ENCODE peak calls at places on chromosomes 6 and 20, in ten cellular contexts. Z is nephron progenitor cell, Y is IMR-90, I is omental fat pad, G is progenitor cell of endocrine pancreas, F is CD14-positive monocyte, N is GM20000, O is HCT116, Q is fibroblast of villous mesenchyme, M is MCF 10A. E is an unnamed sample.

GRCh38 chr6:104227502-104227901 is 632.2 kb downstream of the HACE1 start:
- DNase-seq in O (no peak), I (no peak), Z (no peak), Y (no peak), G (no peak), N (no peak), F (no peak), M (no peak), Q (no peak), E (no peak)

GRCh38 chr20:21698494-21699215 is 6.8 kb upstream of the PAX1 start:
- DNase-seq in G (no peak), Z (no peak), F (no peak), Y (no peak), O (no peak), M (no peak), Q (no peak), N (no peak), I (no peak), E (no peak)

GRCh38 chr20:37406010-37406998 is 60.4 kb downstream of the SRC start:
- DNase-seq in G (no peak), Q (peak; percentile 22), Z (peak; percentile 66), F (no peak), N (peak; percentile 89), I (no peak), M (peak; percentile 49), Y (peak; percentile 28), O (no peak), E (no peak)

GRCh38 chr6:80618953-80619352 is 512.5 kb downstream of the BCKDHB start:
- DNase-seq in F (no peak), N (no peak), G (no peak), Y (peak; percentile 63), Z (no peak), M (no peak), Q (no peak), I (no peak), O (no peak), E (no peak)

GRCh38 chr6:107246249-107246971 is 131.1 kb upstream of the BEND3 start:
- DNase-seq in O (no peak), Q (no peak), I (no peak), M (no peak), N (no peak), Y (no peak), G (no peak), F (no peak), Z (no peak), E (no peak)

GRCh38 chr6:40753939-40754448 is 166.8 kb upstream of the LRFN2 start:
- DNase-seq in G (no peak), M (no peak), O (no peak), I (no peak), Y (no peak), Z (no peak), Q (no peak), N (no peak), F (no peak), E (no peak)

GRCh38 chr6:147222160-147222838 is 18.1 kb downstream of the STXBP5 start:
- DNase-seq in O (no peak), F (no peak), Z (no peak), M (peak; percentile 24), Q (peak; percentile 54), I (no peak), G (no peak), N (no peak), Y (peak; percentile 52), E (no peak)

GRCh38 chr6:11815231-11815630 is 36.6 kb upstream of the ADTRP start:
- DNase-seq in F (no peak), Z (no peak), N (no peak), G (no peak), M (no peak), I (no peak), Q (peak; percentile 61), Y (peak; percentile 87), O (no peak), E (no peak)

GRCh38 chr6:75143186-75143585 is 62.7 kb downstream of the COL12A1 start:
- DNase-seq in I (no peak), O (no peak), N (no peak), Z (no peak), M (no peak), G (no peak), Y (peak; percentile 90), Q (peak; percentile 92), F (no peak), E (no peak)

GRCh38 chr6:39884696-39885095 is 49.6 kb downstream of the MOCS1 start:
- DNase-seq in Y (peak; percentile 82), O (no peak), F (no peak), N (no peak), Z (no peak), I (no peak), Q (peak; percentile 37), M (no peak), G (no peak), E (no peak)

GRCh38 chr6:90186637-90187361 is 109.8 kb downstream of the BACH2 start:
- DNase-seq in G (no peak), N (no peak), Z (no peak), Q (no peak), F (no peak), Y (no peak), M (peak; percentile 61), O (no peak), I (no peak), E (no peak)

GRCh38 chr20:20549699-20550098 is 162.7 kb downstream of the RALGAPA2 start:
- DNase-seq in M (peak; percentile 91), Q (peak; percentile 58), I (no peak), Z (no peak), O (peak; percentile 71), N (no peak), F (no peak), G (no peak), Y (peak; percentile 73), E (no peak)

GRCh38 chr6:166344240-166344639 is 1.9 kb upstream of the SFT2D1 start:
- DNase-seq in G (no peak), M (no peak), Z (no peak), N (no peak), Y (no peak), F (no peak), I (no peak), O (no peak), Q (peak; percentile 51), E (no peak)

GRCh38 chr20:1185781-1186334 is 1.1 kb upstream of the TMEM74B start:
- DNase-seq in O (peak; percentile 34), G (peak; percentile 54), I (no peak), Z (peak; percentile 74), Y (peak; percentile 26), F (no peak), M (peak; percentile 40), N (peak; percentile 83), Q (peak; percentile 52), E (no peak)

GRCh38 chr6:44057931-44058616 is 69.2 kb downstream of the MRPL14 start:
- DNase-seq in Q (peak; percentile 81), O (no peak), M (no peak), F (no peak), N (no peak), Y (peak; percentile 73), G (no peak), Z (no peak), I (no peak), E (no peak)

GRCh38 chr6:28203201-28203600 is 21.9 kb upstream of the ZSCAN9 start:
- DNase-seq in O (no peak), Q (no peak), N (no peak), M (no peak), Y (no peak), I (no peak), G (no peak), F (no peak), Z (no peak), E (no peak)

GRCh38 chr20:63320616-63321147 is 27.7 kb downstream of the COL20A1 start:
- DNase-seq in I (no peak), G (no peak), Q (no peak), F (peak; percentile 16), Z (no peak), Y (no peak), O (no peak), M (no peak), N (no peak), E (no peak)

GRCh38 chr6:146887447-146888077 is 288.8 kb downstream of the ADGB start:
- DNase-seq in I (no peak), G (no peak), F (no peak), O (no peak), Q (peak; percentile 63), N (no peak), Y (peak; percentile 33), M (peak; percentile 21), Z (no peak), E (no peak)

GRCh38 chr20:8542115-8542486 is 410.0 kb downstream of the PLCB1 start:
- DNase-seq in O (no peak), I (no peak), M (no peak), G (no peak), N (no peak), F (no peak), Q (no peak), Z (no peak), Y (no peak), E (no peak)

GRCh38 chr6:36829919-36830544 is 9.2 kb downstream of the CPNE5 start:
- DNase-seq in I (no peak), Y (peak; percentile 22), Z (no peak), F (no peak), O (no peak), G (no peak), N (no peak), M (peak; percentile 68), Q (no peak), E (peak; percentile 54)

GRCh38 chr20:2451939-2452732 is 18.5 kb downstream of the SNRPB start:
- DNase-seq in I (peak; percentile 62), M (peak; percentile 81), Z (peak; percentile 90), O (peak; percentile 48), G (peak; percentile 70), Y (peak; percentile 62), Q (peak; percentile 78), N (peak; percentile 65), F (peak; percentile 65), E (peak; percentile 65)

GRCh38 chr6:13398081-13398406 is 69.7 kb upstream of the TBC1D7 start:
- DNase-seq in N (no peak), O (no peak), F (no peak), G (no peak), Y (no peak), Q (no peak), I (no peak), Z (no peak), M (peak; percentile 63), E (no peak)
- TF ChIP-seq CTCF in N (no peak), O (no peak), F (no peak), G (no peak), Y (no peak), Q (no peak), I (no peak), Z (no peak), M (no peak), E (no peak)

GRCh38 chr6:54697423-54697822 is 149.1 kb upstream of the FAM83B start:
- DNase-seq in Z (no peak), Q (peak; percentile 11), I (no peak), M (peak; percentile 32), F (no peak), Y (peak; percentile 16), G (no peak), N (no peak), O (peak; percentile 12), E (no peak)
- TF ChIP-seq CTCF in Z (no peak), Q (peak; percentile 28), I (no peak), M (peak; percentile 31), F (no peak), Y (peak; percentile 43), G (peak; percentile 24), N (no peak), O (peak; percentile 53), E (peak; percentile 31)

GRCh38 chr6:109383438-109383940 is 1.2 kb upstream of the CD164 start:
- DNase-seq in G (no peak), Z (no peak), Y (no peak), O (no peak), N (no peak), F (no peak), I (no peak), M (no peak), Q (no peak), E (no peak)
- TF ChIP-seq CTCF in G (no peak), Z (no peak), Y (no peak), O (no peak), N (no peak), F (peak; percentile 74), I (no peak), M (no peak), Q (no peak), E (no peak)

GRCh38 chr20:50112512-50113419 is at the start of gene UBE2V1:
- DNase-seq in F (peak; percentile 91), N (peak; percentile 94), O (peak; percentile 58), Z (peak; percentile 88), Q (peak; percentile 93), Y (peak; percentile 81), M (peak; percentile 81), G (peak; percentile 72), I (peak; percentile 71), E (peak; percentile 40)
- TF ChIP-seq CTCF in F (peak; percentile 47), N (peak; percentile 33), O (peak; percentile 51), Z (no peak), Q (peak; percentile 39), Y (no peak), M (peak; percentile 32), G (peak; percentile 39), I (no peak), E (peak; percentile 24)

E was measured in LNCaP clone FGC.